ENCODE peak calls at places on chromosomes 6 and 20, in seven cellular contexts. One of them, this sample, is unnamed.
A peak's percentile ranks its signal among the peaks of the same experiment; 100 is the strongest.

GRCh38 chr20:2385026-2385425 is 4.3 kb downstream of the TGM6 start:
- DNase-seq in GM23248: peak; percentile 72
- DNase-seq in T-helper 9 cell: no peak
- DNase-seq in Karpas-422: no peak
- DNase-seq in NCI-H2029: no peak
- DNase-seq in left ventricle myocardium inferior: no peak
- DNase-seq in RPMI8226: no peak
- DNase-seq in this sample: no peak

GRCh38 chr6:168105813-168106660 is 27.0 kb upstream of the FRMD1 start:
- DNase-seq in GM23248: peak; percentile 8
- DNase-seq in T-helper 9 cell: no peak
- DNase-seq in Karpas-422: no peak
- DNase-seq in NCI-H2029: peak; percentile 62
- DNase-seq in left ventricle myocardium inferior: peak; percentile 4
- DNase-seq in RPMI8226: no peak
- DNase-seq in this sample: no peak

GRCh38 chr6:49744259-49744658 is at the start of gene CRISP3:
- DNase-seq in GM23248: no peak
- DNase-seq in T-helper 9 cell: no peak
- DNase-seq in Karpas-422: no peak
- DNase-seq in NCI-H2029: peak; percentile 77
- DNase-seq in left ventricle myocardium inferior: no peak
- DNase-seq in RPMI8226: no peak
- DNase-seq in this sample: no peak

GRCh38 chr6:90790058-90790457 is 203.2 kb upstream of the MAP3K7 start:
- DNase-seq in GM23248: peak; percentile 51
- DNase-seq in T-helper 9 cell: no peak
- DNase-seq in Karpas-422: no peak
- DNase-seq in NCI-H2029: no peak
- DNase-seq in left ventricle myocardium inferior: no peak
- DNase-seq in RPMI8226: no peak
- DNase-seq in this sample: no peak

GRCh38 chr6:137868721-137869631 is 1.9 kb downstream of the TNFAIP3 start:
- DNase-seq in GM23248: no peak
- DNase-seq in T-helper 9 cell: no peak
- DNase-seq in Karpas-422: peak; percentile 23
- DNase-seq in NCI-H2029: no peak
- DNase-seq in left ventricle myocardium inferior: no peak
- DNase-seq in RPMI8226: no peak
- DNase-seq in this sample: peak; percentile 30

GRCh38 chr20:25992146-25992545 is 295.5 kb upstream of the ZNF337 start:
- DNase-seq in GM23248: no peak
- DNase-seq in T-helper 9 cell: no peak
- DNase-seq in Karpas-422: no peak
- DNase-seq in NCI-H2029: no peak
- DNase-seq in left ventricle myocardium inferior: no peak
- DNase-seq in RPMI8226: no peak
- DNase-seq in this sample: no peak

GRCh38 chr6:28893172-28893799 is 30.5 kb downstream of the TRIM27 start:
- DNase-seq in GM23248: no peak
- DNase-seq in T-helper 9 cell: no peak
- DNase-seq in Karpas-422: no peak
- DNase-seq in NCI-H2029: no peak
- DNase-seq in left ventricle myocardium inferior: no peak
- DNase-seq in RPMI8226: no peak
- DNase-seq in this sample: no peak

GRCh38 chr6:11231564-11232176 is 798 bp downstream of the NEDD9 start:
- DNase-seq in GM23248: peak; percentile 56
- DNase-seq in T-helper 9 cell: no peak
- DNase-seq in Karpas-422: no peak
- DNase-seq in NCI-H2029: no peak
- DNase-seq in left ventricle myocardium inferior: no peak
- DNase-seq in RPMI8226: no peak
- DNase-seq in this sample: no peak

GRCh38 chr6:121627761-121628160 is 192.3 kb downstream of the GJA1 start:
- DNase-seq in GM23248: peak; percentile 12
- DNase-seq in T-helper 9 cell: no peak
- DNase-seq in Karpas-422: no peak
- DNase-seq in NCI-H2029: no peak
- DNase-seq in left ventricle myocardium inferior: no peak
- DNase-seq in RPMI8226: no peak
- DNase-seq in this sample: no peak

GRCh38 chr20:33373735-33374605 is 27.3 kb downstream of the CDK5RAP1 start:
- DNase-seq in GM23248: peak; percentile 81
- DNase-seq in T-helper 9 cell: no peak
- DNase-seq in Karpas-422: no peak
- DNase-seq in NCI-H2029: peak; percentile 99
- DNase-seq in left ventricle myocardium inferior: no peak
- DNase-seq in RPMI8226: no peak
- DNase-seq in this sample: no peak

GRCh38 chr6:3315841-3316240 is 57.1 kb downstream of the PSMG4 start:
- DNase-seq in GM23248: no peak
- DNase-seq in T-helper 9 cell: no peak
- DNase-seq in Karpas-422: no peak
- DNase-seq in NCI-H2029: no peak
- DNase-seq in left ventricle myocardium inferior: no peak
- DNase-seq in RPMI8226: no peak
- DNase-seq in this sample: no peak

GRCh38 chr6:169620171-169621125 is 81.4 kb downstream of the WDR27 start:
- DNase-seq in GM23248: peak; percentile 63
- DNase-seq in T-helper 9 cell: no peak
- DNase-seq in Karpas-422: no peak
- DNase-seq in NCI-H2029: no peak
- DNase-seq in left ventricle myocardium inferior: no peak
- DNase-seq in RPMI8226: no peak
- DNase-seq in this sample: no peak

GRCh38 chr6:45430590-45431202 is 53.0 kb upstream of the SUPT3H start:
- DNase-seq in GM23248: no peak
- DNase-seq in T-helper 9 cell: no peak
- DNase-seq in Karpas-422: no peak
- DNase-seq in NCI-H2029: no peak
- DNase-seq in left ventricle myocardium inferior: no peak
- DNase-seq in RPMI8226: no peak
- DNase-seq in this sample: no peak

GRCh38 chr20:63055575-63056235 is 48.9 kb upstream of the BHLHE23 start:
- DNase-seq in GM23248: no peak
- DNase-seq in T-helper 9 cell: no peak
- DNase-seq in Karpas-422: no peak
- DNase-seq in NCI-H2029: no peak
- DNase-seq in left ventricle myocardium inferior: peak; percentile 8
- DNase-seq in RPMI8226: no peak
- DNase-seq in this sample: no peak

GRCh38 chr20:48329216-48329615 is 498.6 kb downstream of the PREX1 start:
- DNase-seq in GM23248: no peak
- DNase-seq in T-helper 9 cell: no peak
- DNase-seq in Karpas-422: no peak
- DNase-seq in NCI-H2029: no peak
- DNase-seq in left ventricle myocardium inferior: no peak
- DNase-seq in RPMI8226: no peak
- DNase-seq in this sample: no peak

GRCh38 chr6:31190488-31190887 is 20.0 kb upstream of the POU5F1 start:
- DNase-seq in GM23248: no peak
- DNase-seq in T-helper 9 cell: no peak
- DNase-seq in Karpas-422: no peak
- DNase-seq in NCI-H2029: no peak
- DNase-seq in left ventricle myocardium inferior: no peak
- DNase-seq in RPMI8226: peak; percentile 90
- DNase-seq in this sample: peak; percentile 85

GRCh38 chr20:50538276-50538675 is 28.1 kb downstream of the PTPN1 start:
- DNase-seq in GM23248: no peak
- DNase-seq in T-helper 9 cell: no peak
- DNase-seq in Karpas-422: no peak
- DNase-seq in NCI-H2029: no peak
- DNase-seq in left ventricle myocardium inferior: no peak
- DNase-seq in RPMI8226: no peak
- DNase-seq in this sample: no peak

GRCh38 chr20:20369353-20370086 is 1.6 kb downstream of the INSM1 start:
- DNase-seq in GM23248: no peak
- DNase-seq in T-helper 9 cell: no peak
- DNase-seq in Karpas-422: no peak
- DNase-seq in NCI-H2029: peak; percentile 58
- DNase-seq in left ventricle myocardium inferior: no peak
- DNase-seq in RPMI8226: peak; percentile 81
- DNase-seq in this sample: no peak

GRCh38 chr20:34720266-34720665 is 16.1 kb downstream of the TP53INP2 start:
- DNase-seq in GM23248: no peak
- DNase-seq in T-helper 9 cell: no peak
- DNase-seq in Karpas-422: no peak
- DNase-seq in NCI-H2029: no peak
- DNase-seq in left ventricle myocardium inferior: no peak
- DNase-seq in RPMI8226: no peak
- DNase-seq in this sample: no peak

GRCh38 chr6:65116326-65116725 is 590.7 kb downstream of the EYS start:
- DNase-seq in GM23248: no peak
- DNase-seq in T-helper 9 cell: no peak
- DNase-seq in Karpas-422: no peak
- DNase-seq in NCI-H2029: no peak
- DNase-seq in left ventricle myocardium inferior: no peak
- DNase-seq in RPMI8226: no peak
- DNase-seq in this sample: no peak

GRCh38 chr6:82331031-82331773 is 32.4 kb upstream of the TPBG start:
- DNase-seq in GM23248: peak; percentile 86
- DNase-seq in T-helper 9 cell: no peak
- DNase-seq in Karpas-422: no peak
- DNase-seq in NCI-H2029: no peak
- DNase-seq in left ventricle myocardium inferior: no peak
- DNase-seq in RPMI8226: peak; percentile 7
- DNase-seq in this sample: no peak

GRCh38 chr6:2749972-2750600 is 636 bp downstream of the MYLK4 start:
- DNase-seq in GM23248: peak; percentile 61
- DNase-seq in T-helper 9 cell: peak; percentile 64
- DNase-seq in Karpas-422: peak; percentile 90
- DNase-seq in NCI-H2029: peak; percentile 44
- DNase-seq in left ventricle myocardium inferior: peak; percentile 51
- DNase-seq in RPMI8226: peak; percentile 86
- DNase-seq in this sample: peak; percentile 73

GRCh38 chr20:47380481-47380880 is 24.0 kb upstream of the ZMYND8 start:
- DNase-seq in GM23248: no peak
- DNase-seq in T-helper 9 cell: no peak
- DNase-seq in Karpas-422: peak; percentile 34
- DNase-seq in NCI-H2029: peak; percentile 77
- DNase-seq in left ventricle myocardium inferior: no peak
- DNase-seq in RPMI8226: no peak
- DNase-seq in this sample: no peak

GRCh38 chr6:130969807-130970491 is 93.1 kb downstream of the EPB41L2 start:
- DNase-seq in GM23248: peak; percentile 56
- DNase-seq in T-helper 9 cell: no peak
- DNase-seq in Karpas-422: no peak
- DNase-seq in NCI-H2029: no peak
- DNase-seq in left ventricle myocardium inferior: peak; percentile 36
- DNase-seq in RPMI8226: no peak
- DNase-seq in this sample: no peak

GRCh38 chr20:48638546-48638945 is 189.3 kb downstream of the PREX1 start:
- DNase-seq in GM23248: peak; percentile 28
- DNase-seq in T-helper 9 cell: no peak
- DNase-seq in Karpas-422: no peak
- DNase-seq in NCI-H2029: no peak
- DNase-seq in left ventricle myocardium inferior: no peak
- DNase-seq in RPMI8226: no peak
- DNase-seq in this sample: no peak

GRCh38 chr6:5569491-5569890 is 308.2 kb downstream of the FARS2 start:
- DNase-seq in GM23248: peak; percentile 19
- DNase-seq in T-helper 9 cell: no peak
- DNase-seq in Karpas-422: no peak
- DNase-seq in NCI-H2029: no peak
- DNase-seq in left ventricle myocardium inferior: no peak
- DNase-seq in RPMI8226: no peak
- DNase-seq in this sample: no peak

GRCh38 chr6:149716584-149716983 is 1.3 kb downstream of the LATS1 start:
- DNase-seq in GM23248: peak; percentile 55
- DNase-seq in T-helper 9 cell: no peak
- DNase-seq in Karpas-422: peak; percentile 62
- DNase-seq in NCI-H2029: no peak
- DNase-seq in left ventricle myocardium inferior: no peak
- DNase-seq in RPMI8226: no peak
- DNase-seq in this sample: no peak

GRCh38 chr20:48733296-48733790 is 94.5 kb downstream of the PREX1 start:
- DNase-seq in GM23248: peak; percentile 19
- DNase-seq in T-helper 9 cell: no peak
- DNase-seq in Karpas-422: peak; percentile 72
- DNase-seq in NCI-H2029: no peak
- DNase-seq in left ventricle myocardium inferior: no peak
- DNase-seq in RPMI8226: no peak
- DNase-seq in this sample: peak; percentile 24

GRCh38 chr6:144809120-144809519 is 524.0 kb downstream of the UTRN start:
- DNase-seq in GM23248: peak; percentile 67
- DNase-seq in T-helper 9 cell: no peak
- DNase-seq in Karpas-422: no peak
- DNase-seq in NCI-H2029: no peak
- DNase-seq in left ventricle myocardium inferior: no peak
- DNase-seq in RPMI8226: no peak
- DNase-seq in this sample: no peak

GRCh38 chr6:151004415-151005024 is 139.0 kb downstream of the MTHFD1L start:
- DNase-seq in GM23248: peak; percentile 93
- DNase-seq in T-helper 9 cell: no peak
- DNase-seq in Karpas-422: no peak
- DNase-seq in NCI-H2029: peak; percentile 78
- DNase-seq in left ventricle myocardium inferior: no peak
- DNase-seq in RPMI8226: no peak
- DNase-seq in this sample: no peak

GRCh38 chr6:166413491-166413951 is 30.8 kb upstream of the MPC1 start:
- DNase-seq in GM23248: no peak
- DNase-seq in T-helper 9 cell: no peak
- DNase-seq in Karpas-422: no peak
- DNase-seq in NCI-H2029: no peak
- DNase-seq in left ventricle myocardium inferior: no peak
- DNase-seq in RPMI8226: no peak
- DNase-seq in this sample: no peak

This sample was measured in OCI-LY7.